ENCODE peak calls at places on chromosome 3, in six cellular contexts. V is hepatic stellate cell; G is NAMALWA; J is fibroblast of pulmonary artery; P is hypothalamus; K is stimulated activated CD4-positive, alpha-beta T cell treated with anti-CD3 and anti-CD28 coated beads, Interleukin-1b, Interleukin-23, amount 100 ng/mL, for 24 hours. A is an unnamed sample.

GRCh38 chr3:149198611-149199010 is 23.0 kb downstream of the CP start:
- DNase-seq in G (no peak), V (no peak), K (no peak), J (no peak), P (no peak), A (no peak)

GRCh38 chr3:79368403-79368802 is 399.4 kb downstream of the ROBO1 start:
- DNase-seq in G (no peak), K (no peak), J (no peak), V (no peak), P (no peak), A (no peak)

GRCh38 chr3:186663351-186664118 is 2.3 kb upstream of the HRG start:
- DNase-seq in V (no peak), G (no peak), P (no peak), K (no peak), J (no peak), A (no peak)

GRCh38 chr3:126848991-126849390 is 133.9 kb upstream of the PLXNA1 start:
- DNase-seq in J (no peak), P (no peak), G (no peak), V (no peak), K (no peak), A (no peak)

GRCh38 chr3:155704771-155705559 is 39.9 kb downstream of the PLCH1 start:
- DNase-seq in K (no peak), J (peak), P (no peak), G (no peak), V (no peak), A (no peak)

GRCh38 chr3:36992806-36993325 is at the start of gene EPM2AIP1:
- DNase-seq in G (no peak), V (peak), P (no peak), J (no peak), K (no peak), A (no peak)

GRCh38 chr3:132399054-132399929 is 18.0 kb upstream of the DNAJC13 start:
- DNase-seq in K (no peak), G (peak), V (peak), J (peak), P (peak), A (peak)

GRCh38 chr3:146368882-146369523 is 100.4 kb downstream of the PLSCR2 start:
- DNase-seq in V (no peak), G (no peak), K (no peak), J (no peak), P (no peak), A (no peak)

GRCh38 chr3:25297667-25298585 is 130.1 kb upstream of the RARB start:
- DNase-seq in G (no peak), J (peak), K (no peak), V (no peak), P (no peak), A (no peak)

GRCh38 chr3:52176188-52176752 is 21.7 kb upstream of the ALAS1 start:
- DNase-seq in K (no peak), G (no peak), P (no peak), V (no peak), J (no peak), A (no peak)

GRCh38 chr3:134029734-134030381 is at the start of gene SLCO2A1:
- DNase-seq in V (no peak), P (no peak), J (peak), G (no peak), K (peak), A (no peak)

GRCh38 chr3:45623434-45623833 is 28.9 kb downstream of the LIMD1 start:
- DNase-seq in P (no peak), J (no peak), V (no peak), K (no peak), G (no peak), A (no peak)

GRCh38 chr3:120850326-120851295 is 57.4 kb upstream of the STXBP5L start:
- DNase-seq in J (no peak), P (no peak), K (no peak), G (no peak), V (no peak), A (no peak)

GRCh38 chr3:61820306-61820992 is 259.1 kb downstream of the PTPRG start:
- DNase-seq in P (no peak), G (no peak), J (no peak), V (no peak), K (no peak), A (no peak)

GRCh38 chr3:38029400-38030125 is at the start of gene PLCD1:
- DNase-seq in V (peak), J (peak), G (no peak), K (no peak), P (peak), A (peak)

GRCh38 chr3:187064210-187065115 is 74.8 kb downstream of the RPL39L start:
- DNase-seq in K (no peak), G (peak), P (no peak), J (peak), V (no peak), A (no peak)

GRCh38 chr3:105387122-105387751 is 20.5 kb downstream of the ALCAM start:
- DNase-seq in G (no peak), P (no peak), J (no peak), K (no peak), V (no peak), A (no peak)

GRCh38 chr3:56423537-56424209 is 44.6 kb downstream of the ERC2 start:
- DNase-seq in G (no peak), K (no peak), P (no peak), J (no peak), V (no peak), A (no peak)

GRCh38 chr3:184459355-184459754 is 79.5 kb downstream of the CHRD start:
- DNase-seq in P (no peak), K (no peak), J (peak), G (no peak), V (no peak), A (no peak)

GRCh38 chr3:97793415-97794019 is 28.3 kb upstream of the CRYBG3 start:
- DNase-seq in K (no peak), P (no peak), V (peak), G (peak), J (peak), A (no peak)

GRCh38 chr3:59884409-59884808 is 834.6 kb upstream of the CFAP20DC start:
- DNase-seq in V (no peak), J (no peak), G (no peak), P (no peak), K (no peak), A (no peak)

GRCh38 chr3:173096994-173097785 is 43.8 kb downstream of the SPATA16 start:
- DNase-seq in K (no peak), J (peak), V (no peak), P (no peak), G (no peak), A (no peak)

GRCh38 chr3:94303897-94304296 is 241.0 kb downstream of the NSUN3 start:
- DNase-seq in P (no peak), V (no peak), K (no peak), J (peak), G (no peak), A (no peak)

GRCh38 chr3:197378987-197379718 is 80.7 kb upstream of the DLG1 start:
- DNase-seq in P (no peak), K (no peak), J (no peak), G (no peak), V (no peak), A (no peak)

GRCh38 chr3:35183915-35184675 is 455.2 kb upstream of the ARPP21 start:
- DNase-seq in K (no peak), G (no peak), V (no peak), J (peak), P (no peak), A (no peak)

GRCh38 chr3:53709856-53710674 is 136.2 kb downstream of the CHDH start:
- DNase-seq in G (peak), P (peak), K (peak), J (peak), V (peak), A (peak)

GRCh38 chr3:172449468-172450149 is 1.4 kb upstream of the GHSR start:
- DNase-seq in P (no peak), V (peak), G (no peak), K (no peak), J (peak), A (no peak)

GRCh38 chr3:39870706-39871105 is 61.3 kb downstream of the MYRIP start:
- DNase-seq in V (no peak), P (no peak), K (no peak), G (no peak), J (peak), A (no peak)

GRCh38 chr3:105448338-105448982 is 81.8 kb downstream of the ALCAM start:
- DNase-seq in K (no peak), G (no peak), P (peak), J (no peak), V (peak), A (peak)

GRCh38 chr3:56323986-56324420 is 144.3 kb downstream of the ERC2 start:
- DNase-seq in J (peak), P (no peak), K (no peak), G (no peak), V (peak), A (no peak)

GRCh38 chr3:99875573-99875924 is 57.9 kb downstream of the CMSS1 start:
- DNase-seq in J (peak), G (peak), V (peak), K (no peak), P (no peak), A (no peak)

GRCh38 chr3:109806929-109807328 is 469.6 kb upstream of the DPPA4 start:
- DNase-seq in P (no peak), J (peak), V (peak), G (no peak), K (no peak), A (no peak)

GRCh38 chr3:42753757-42754156 is 19.3 kb downstream of the CCDC13 start:
- DNase-seq in J (no peak), G (no peak), K (no peak), P (no peak), V (no peak), A (no peak)

GRCh38 chr3:66567066-66567465 is 66.2 kb upstream of the LRIG1 start:
- DNase-seq in J (peak), K (no peak), V (peak), P (no peak), G (no peak), A (no peak)

GRCh38 chr3:46470831-46471230 is 6.1 kb upstream of the LTF start:
- DNase-seq in P (no peak), K (no peak), J (no peak), G (no peak), V (no peak), A (no peak)

GRCh38 chr3:60434945-60435344 is 816.3 kb downstream of the FHIT start:
- DNase-seq in G (no peak), K (no peak), V (no peak), P (no peak), J (no peak), A (no peak)

GRCh38 chr3:194573680-194574437 is 59.4 kb downstream of the TMEM44 start:
- DNase-seq in G (peak), K (peak), J (peak), P (peak), V (peak), A (no peak)

GRCh38 chr3:141011511-141012262 is 39.5 kb upstream of the SPSB4 start:
- DNase-seq in J (peak), K (peak), G (peak), V (peak), P (peak), A (peak)

GRCh38 chr3:72338942-72339749 is 509.1 kb downstream of the SHQ1 start:
- DNase-seq in G (no peak), J (peak), P (peak), K (peak), V (peak), A (peak)

A was measured in anterior cingulate cortex.